ENCODE peak calls at places on chromosomes 6 and 20, in six cellular contexts. One of them, this sample, is unnamed.

GRCh38 chr6:125904871-125905270 is 51.7 kb upstream of the HINT3 start:
- DNase-seq in heart right ventricle: no peak
- DNase-seq in endothelial cell of umbilical vein: no peak
- DNase-seq in PC-3: peak; percentile 93
- DNase-seq in small intestine: no peak
- DNase-seq in endodermal cell: no peak
- DNase-seq in this sample: no peak

GRCh38 chr20:41030536-41031242 is 2.1 kb downstream of the TOP1 start:
- DNase-seq in heart right ventricle: no peak
- DNase-seq in endothelial cell of umbilical vein: peak; percentile 24
- DNase-seq in PC-3: peak; percentile 44
- DNase-seq in small intestine: peak; percentile 46
- DNase-seq in endodermal cell: no peak
- DNase-seq in this sample: no peak

GRCh38 chr6:46626228-46626909 is 26.2 kb downstream of the CYP39A1 start:
- DNase-seq in heart right ventricle: peak; percentile 23
- DNase-seq in endothelial cell of umbilical vein: peak; percentile 27
- DNase-seq in PC-3: peak; percentile 73
- DNase-seq in small intestine: peak; percentile 37
- DNase-seq in endodermal cell: no peak
- DNase-seq in this sample: no peak

GRCh38 chr20:33415948-33416347 is 14.6 kb upstream of the CDK5RAP1 start:
- DNase-seq in heart right ventricle: peak; percentile 58
- DNase-seq in endothelial cell of umbilical vein: no peak
- DNase-seq in PC-3: peak; percentile 44
- DNase-seq in small intestine: peak; percentile 25
- DNase-seq in endodermal cell: peak; percentile 80
- DNase-seq in this sample: no peak

GRCh38 chr20:58703765-58704331 is 11.2 kb downstream of the NPEPL1 start:
- DNase-seq in heart right ventricle: no peak
- DNase-seq in endothelial cell of umbilical vein: no peak
- DNase-seq in PC-3: no peak
- DNase-seq in small intestine: no peak
- DNase-seq in endodermal cell: no peak
- DNase-seq in this sample: no peak

GRCh38 chr20:45067558-45067957 is 33.4 kb downstream of the KCNS1 start:
- DNase-seq in heart right ventricle: no peak
- DNase-seq in endothelial cell of umbilical vein: no peak
- DNase-seq in PC-3: peak; percentile 6
- DNase-seq in small intestine: no peak
- DNase-seq in endodermal cell: no peak
- DNase-seq in this sample: no peak

GRCh38 chr6:118739976-118740771 is 88.8 kb upstream of the CEP85L start:
- DNase-seq in heart right ventricle: no peak
- DNase-seq in endothelial cell of umbilical vein: peak; percentile 56
- DNase-seq in PC-3: peak; percentile 32
- DNase-seq in small intestine: no peak
- DNase-seq in endodermal cell: no peak
- DNase-seq in this sample: no peak

GRCh38 chr20:46681032-46681854 is 8.0 kb downstream of the TP53RK start:
- DNase-seq in heart right ventricle: peak; percentile 40
- DNase-seq in endothelial cell of umbilical vein: peak; percentile 52
- DNase-seq in PC-3: peak; percentile 87
- DNase-seq in small intestine: peak; percentile 63
- DNase-seq in endodermal cell: peak; percentile 93
- DNase-seq in this sample: peak; percentile 69

GRCh38 chr6:149392535-149392934 is 7.5 kb upstream of the SUMO4 start:
- DNase-seq in heart right ventricle: no peak
- DNase-seq in endothelial cell of umbilical vein: no peak
- DNase-seq in PC-3: no peak
- DNase-seq in small intestine: no peak
- DNase-seq in endodermal cell: no peak
- DNase-seq in this sample: no peak

GRCh38 chr20:54063998-54064676 is 6.3 kb downstream of the BCAS1 start:
- DNase-seq in heart right ventricle: no peak
- DNase-seq in endothelial cell of umbilical vein: no peak
- DNase-seq in PC-3: no peak
- DNase-seq in small intestine: no peak
- DNase-seq in endodermal cell: no peak
- DNase-seq in this sample: peak; percentile 79

GRCh38 chr6:139587469-139587868 is 213.0 kb upstream of the CITED2 start:
- DNase-seq in heart right ventricle: no peak
- DNase-seq in endothelial cell of umbilical vein: peak; percentile 52
- DNase-seq in PC-3: peak; percentile 79
- DNase-seq in small intestine: no peak
- DNase-seq in endodermal cell: no peak
- DNase-seq in this sample: no peak

GRCh38 chr6:12051861-12052368 is 39.8 kb downstream of the HIVEP1 start:
- DNase-seq in heart right ventricle: no peak
- DNase-seq in endothelial cell of umbilical vein: no peak
- DNase-seq in PC-3: no peak
- DNase-seq in small intestine: no peak
- DNase-seq in endodermal cell: no peak
- DNase-seq in this sample: peak; percentile 78

GRCh38 chr6:14134211-14134910 is 16.8 kb downstream of the CD83 start:
- DNase-seq in heart right ventricle: no peak
- DNase-seq in endothelial cell of umbilical vein: no peak
- DNase-seq in PC-3: no peak
- DNase-seq in small intestine: no peak
- DNase-seq in endodermal cell: no peak
- DNase-seq in this sample: no peak

GRCh38 chr6:104710543-104711335 is 149.0 kb downstream of the HACE1 start:
- DNase-seq in heart right ventricle: no peak
- DNase-seq in endothelial cell of umbilical vein: no peak
- DNase-seq in PC-3: peak; percentile 38
- DNase-seq in small intestine: no peak
- DNase-seq in endodermal cell: no peak
- DNase-seq in this sample: no peak

GRCh38 chr20:25195962-25196700 is 619 bp downstream of the ENTPD6 start:
- DNase-seq in heart right ventricle: no peak
- DNase-seq in endothelial cell of umbilical vein: no peak
- DNase-seq in PC-3: peak; percentile 85
- DNase-seq in small intestine: peak; percentile 93
- DNase-seq in endodermal cell: peak; percentile 84
- DNase-seq in this sample: no peak

GRCh38 chr6:112150363-112150762 is 63.0 kb downstream of the FAM229B start:
- DNase-seq in heart right ventricle: no peak
- DNase-seq in endothelial cell of umbilical vein: no peak
- DNase-seq in PC-3: no peak
- DNase-seq in small intestine: no peak
- DNase-seq in endodermal cell: no peak
- DNase-seq in this sample: no peak

GRCh38 chr6:35185302-35185681 is 28.5 kb upstream of the SCUBE3 start:
- DNase-seq in heart right ventricle: peak; percentile 60
- DNase-seq in endothelial cell of umbilical vein: no peak
- DNase-seq in PC-3: peak; percentile 94
- DNase-seq in small intestine: no peak
- DNase-seq in endodermal cell: no peak
- DNase-seq in this sample: no peak

GRCh38 chr20:856361-856775 is 22.9 kb downstream of the FAM110A start:
- DNase-seq in heart right ventricle: no peak
- DNase-seq in endothelial cell of umbilical vein: no peak
- DNase-seq in PC-3: peak; percentile 99
- DNase-seq in small intestine: no peak
- DNase-seq in endodermal cell: no peak
- DNase-seq in this sample: peak; percentile 26

DNA sequence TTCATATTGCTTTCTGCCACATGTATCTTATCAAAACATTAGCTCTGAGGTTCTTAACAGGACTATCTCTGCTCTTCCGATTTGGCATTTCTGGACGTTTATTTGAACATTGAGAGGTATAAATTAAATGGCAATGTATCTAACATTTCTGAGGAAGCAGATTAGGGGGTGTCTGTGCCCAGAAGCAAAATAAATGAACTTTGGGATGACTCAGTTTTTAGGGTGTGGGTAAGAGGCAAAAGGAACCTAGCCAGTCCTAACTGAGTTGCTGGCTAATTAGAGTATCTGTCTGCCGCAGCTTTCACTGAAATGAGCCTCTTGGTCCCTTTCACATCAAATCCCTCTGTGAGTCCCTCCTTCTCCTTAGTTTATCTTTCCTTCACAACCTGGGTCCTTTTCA is 1.1 kb downstream of the RNF144B start:
- DNase-seq in heart right ventricle: no peak
- DNase-seq in endothelial cell of umbilical vein: peak; percentile 57
- DNase-seq in PC-3: peak; percentile 11
- DNase-seq in small intestine: peak; percentile 15
- DNase-seq in endodermal cell: no peak
- DNase-seq in this sample: no peak
- H3K4me1 ChIP-seq in heart right ventricle: peaks cover 10% of the 10 kb centered on the region
- H3K4me1 ChIP-seq in endothelial cell of umbilical vein: peaks cover 39% of the 10 kb centered on the region
- H3K4me1 ChIP-seq in PC-3: peaks cover 33% of the 10 kb centered on the region
- H3K4me1 ChIP-seq in small intestine: peaks cover 5% of the 10 kb centered on the region
- H3K4me1 ChIP-seq in endodermal cell: no peaks in the 10 kb centered on the region
- H3K4me1 ChIP-seq in this sample: peaks cover 17% of the 10 kb centered on the region

GRCh38 chr6:28978137-28978491 is 27.0 kb downstream of the ZNF311 start:
- DNase-seq in heart right ventricle: no peak
- DNase-seq in endothelial cell of umbilical vein: no peak
- DNase-seq in PC-3: peak; percentile 55
- DNase-seq in small intestine: no peak
- DNase-seq in endodermal cell: no peak
- DNase-seq in this sample: no peak
- H3K4me3 ChIP-seq in heart right ventricle: no peak overlapping the region
- H3K4me3 ChIP-seq in endothelial cell of umbilical vein: no peak overlapping the region
- H3K4me3 ChIP-seq in PC-3: no peak overlapping the region
- H3K4me3 ChIP-seq in small intestine: no peak overlapping the region
- H3K4me3 ChIP-seq in endodermal cell: no peak overlapping the region
- H3K4me3 ChIP-seq in this sample: no peak overlapping the region

DNA sequence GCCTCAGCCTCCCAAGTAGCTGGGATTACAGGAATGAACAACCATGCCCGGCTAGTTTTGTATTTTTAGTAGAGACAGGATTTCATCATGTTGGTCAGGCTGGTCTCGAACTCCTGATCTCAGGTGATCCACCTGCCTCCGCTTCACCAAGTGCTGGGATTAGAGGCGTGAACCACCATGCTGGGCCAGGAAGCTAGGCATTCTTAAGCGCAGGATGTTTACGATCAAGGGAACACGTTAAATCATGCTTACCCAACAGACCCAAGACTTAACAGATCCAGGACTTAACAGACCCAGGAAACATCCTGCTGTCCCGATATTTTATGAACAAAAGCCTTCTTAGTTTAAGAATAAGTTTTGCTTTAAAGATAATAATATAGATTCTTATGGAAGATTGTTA is 9.1 kb downstream of the PTGIS start:
- DNase-seq in heart right ventricle: no peak
- DNase-seq in endothelial cell of umbilical vein: no peak
- DNase-seq in PC-3: no peak
- DNase-seq in small intestine: no peak
- DNase-seq in endodermal cell: peak; percentile 75
- DNase-seq in this sample: no peak
- H3K4me1 ChIP-seq in heart right ventricle: peaks cover 14% of the 10 kb centered on the region
- H3K4me1 ChIP-seq in endothelial cell of umbilical vein: peaks cover 34% of the 10 kb centered on the region
- H3K4me1 ChIP-seq in PC-3: peaks cover 11% of the 10 kb centered on the region
- H3K4me1 ChIP-seq in small intestine: no peaks in the 10 kb centered on the region
- H3K4me1 ChIP-seq in endodermal cell: no peaks in the 10 kb centered on the region
- H3K4me1 ChIP-seq in this sample: no peaks in the 10 kb centered on the region

DNA sequence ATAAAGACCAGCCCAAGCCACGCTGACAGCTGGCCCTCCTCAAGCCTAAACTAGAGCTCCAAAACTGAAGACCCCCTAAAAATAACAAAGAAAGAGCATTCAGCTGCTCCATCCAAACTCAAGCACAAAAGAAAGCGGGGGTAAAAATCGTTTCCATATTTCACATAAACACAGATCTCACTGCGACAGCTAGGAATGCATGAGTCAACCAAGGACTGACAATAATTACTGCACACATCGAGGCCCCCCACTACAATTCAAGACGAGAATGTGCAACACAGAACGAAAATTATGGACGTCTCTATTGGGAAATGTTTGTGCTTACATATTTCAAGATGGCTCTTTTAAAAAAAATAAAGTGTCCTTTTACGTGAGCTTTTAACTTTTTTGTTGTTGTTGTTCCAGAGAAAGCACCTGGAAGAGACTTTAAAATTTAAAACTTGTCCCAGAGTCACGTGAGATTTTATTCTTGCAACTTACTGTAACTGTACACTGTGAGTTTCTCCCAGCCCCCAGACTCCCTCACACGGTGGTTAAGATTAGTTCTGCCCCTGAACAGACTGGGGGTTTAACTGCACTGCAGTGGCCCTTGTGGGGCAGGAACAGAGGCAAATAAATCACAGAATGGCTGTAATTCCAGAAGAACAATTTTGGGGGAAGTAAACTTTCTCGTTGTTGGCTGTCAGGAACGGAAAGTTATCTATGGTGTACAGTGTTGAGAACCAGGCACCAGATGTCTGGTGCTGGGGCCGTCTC is 30.9 kb downstream of the CNKSR3 start:
- DNase-seq in heart right ventricle: no peak
- DNase-seq in endothelial cell of umbilical vein: peak; percentile 60
- DNase-seq in PC-3: no peak
- DNase-seq in small intestine: no peak
- DNase-seq in endodermal cell: no peak
- DNase-seq in this sample: no peak
- H3K4me3 ChIP-seq in heart right ventricle: peak overlapping the region; percentile 16
- H3K4me3 ChIP-seq in endothelial cell of umbilical vein: no peak overlapping the region
- H3K4me3 ChIP-seq in PC-3: no peak overlapping the region
- H3K4me3 ChIP-seq in small intestine: no peak overlapping the region
- H3K4me3 ChIP-seq in endodermal cell: no peak overlapping the region
- H3K4me3 ChIP-seq in this sample: no peak overlapping the region

DNA sequence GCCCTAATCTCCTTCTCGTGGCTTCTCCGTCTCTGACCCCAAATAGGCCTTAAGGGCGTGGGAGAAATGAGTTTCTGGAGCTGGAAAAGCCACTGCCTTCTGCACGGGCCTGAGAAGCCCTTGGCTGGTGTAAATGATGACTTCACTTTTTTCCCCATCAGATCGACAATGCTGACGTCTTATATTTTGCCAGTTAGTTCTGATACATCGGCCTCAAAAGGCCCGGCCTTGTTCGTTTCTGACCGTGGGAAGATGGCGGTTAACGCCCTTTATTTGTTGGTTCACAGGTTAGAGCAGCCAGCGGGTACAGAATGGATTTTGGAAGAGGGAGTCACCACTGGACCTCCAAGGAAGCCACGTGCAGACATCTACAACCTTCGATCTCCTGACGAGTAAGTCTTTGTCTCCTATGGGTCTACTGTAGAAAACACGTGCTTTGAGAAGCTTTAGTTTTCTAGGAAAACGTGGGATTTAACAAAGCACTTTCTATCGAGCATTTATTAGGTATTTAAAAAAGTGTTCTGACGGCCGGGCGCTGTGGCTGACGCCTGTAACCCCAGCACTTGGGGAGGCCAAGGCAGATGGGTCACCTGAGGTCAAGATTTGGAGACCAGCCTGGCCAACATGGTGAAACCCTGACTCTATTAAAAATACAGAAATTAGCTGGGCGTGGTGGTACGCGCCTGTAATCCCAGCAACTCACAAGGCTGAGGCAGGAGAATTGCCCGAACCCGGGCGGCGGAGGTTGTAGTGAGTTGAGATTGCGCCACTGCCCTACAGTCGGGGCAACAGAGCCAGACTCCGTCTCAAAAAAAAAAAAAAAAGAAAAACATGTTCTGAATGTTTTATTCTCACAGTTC is 1.2 kb upstream of the ZNFX1 start:
- DNase-seq in heart right ventricle: no peak
- DNase-seq in endothelial cell of umbilical vein: no peak
- DNase-seq in PC-3: no peak
- DNase-seq in small intestine: peak; percentile 44
- DNase-seq in endodermal cell: peak; percentile 46
- DNase-seq in this sample: peak; percentile 12
- H3K4me1 ChIP-seq in heart right ventricle: peaks cover 40% of the 10 kb centered on the region
- H3K4me1 ChIP-seq in endothelial cell of umbilical vein: peaks cover 51% of the 10 kb centered on the region
- H3K4me1 ChIP-seq in PC-3: peaks cover 54% of the 10 kb centered on the region
- H3K4me1 ChIP-seq in small intestine: peaks cover 23% of the 10 kb centered on the region
- H3K4me1 ChIP-seq in endodermal cell: no peaks in the 10 kb centered on the region
- H3K4me1 ChIP-seq in this sample: peaks cover 66% of the 10 kb centered on the region

GRCh38 chr6:29553268-29554057 is 6.1 kb downstream of the UBD start:
- DNase-seq in heart right ventricle: peak; percentile 14
- DNase-seq in endothelial cell of umbilical vein: peak; percentile 4
- DNase-seq in PC-3: no peak
- DNase-seq in small intestine: no peak
- DNase-seq in endodermal cell: peak; percentile 92
- DNase-seq in this sample: no peak
- H3K4me3 ChIP-seq in heart right ventricle: peak overlapping the region; percentile 49
- H3K4me3 ChIP-seq in endothelial cell of umbilical vein: no peak overlapping the region
- H3K4me3 ChIP-seq in PC-3: no peak overlapping the region
- H3K4me3 ChIP-seq in small intestine: peak overlapping the region; percentile 18
- H3K4me3 ChIP-seq in endodermal cell: peak overlapping the region; percentile 70
- H3K4me3 ChIP-seq in this sample: peak overlapping the region; percentile 33

This sample was measured in CD8-positive, alpha-beta memory T cell.